ENCODE peak calls at places on chromosomes 12 and 14, in five cellular contexts. One of them, this sample, is unnamed.
A peak's percentile ranks its signal among the peaks of the same experiment; 100 is the strongest.

GRCh38 chr12:68140576-68140975 is 19.0 kb downstream of the IFNG start:
- DNase-seq in SK-N-SH: no peak
- DNase-seq in GM12878: no peak
- DNase-seq in K562: no peak
- DNase-seq in HepG2: no peak
- DNase-seq in this sample: no peak

GRCh38 chr12:116749884-116750283 is 11.8 kb downstream of the RNFT2 start:
- DNase-seq in HepG2: no peak
- DNase-seq in SK-N-SH: no peak
- DNase-seq in K562: no peak
- DNase-seq in GM12878: no peak
- DNase-seq in this sample: no peak

GRCh38 chr14:54554401-54554800 is 12.5 kb upstream of the SAMD4A start:
- DNase-seq in K562: no peak
- DNase-seq in GM12878: no peak
- DNase-seq in SK-N-SH: no peak
- DNase-seq in HepG2: no peak
- DNase-seq in this sample: no peak

GRCh38 chr12:114982760-114983159 is 298.8 kb upstream of the TBX3 start:
- DNase-seq in SK-N-SH: peak; percentile 21
- DNase-seq in K562: peak; percentile 2
- DNase-seq in GM12878: no peak
- DNase-seq in HepG2: no peak
- DNase-seq in this sample: no peak

GRCh38 chr14:36295642-36296627 is 24.5 kb downstream of the MBIP start:
- DNase-seq in HepG2: no peak
- DNase-seq in SK-N-SH: no peak
- DNase-seq in GM12878: no peak
- DNase-seq in K562: no peak
- DNase-seq in this sample: no peak

GRCh38 chr12:131944601-131945251 is 5.0 kb upstream of the EP400 start:
- DNase-seq in SK-N-SH: peak; percentile 40
- DNase-seq in GM12878: no peak
- DNase-seq in K562: no peak
- DNase-seq in HepG2: no peak
- DNase-seq in this sample: no peak

GRCh38 chr14:106372870-106373657 is 846.7 kb downstream of the TMEM121 start:
- DNase-seq in SK-N-SH: peak; percentile 81
- DNase-seq in GM12878: no peak
- DNase-seq in HepG2: peak; percentile 42
- DNase-seq in K562: peak; percentile 75
- DNase-seq in this sample: no peak

GRCh38 chr12:58310828-58311273 is 369.5 kb downstream of the ATP23 start:
- DNase-seq in HepG2: peak; percentile 28
- DNase-seq in K562: peak; percentile 5
- DNase-seq in SK-N-SH: no peak
- DNase-seq in GM12878: no peak
- DNase-seq in this sample: peak; percentile 99

GRCh38 chr12:116484807-116485206 is 74.4 kb upstream of the MAP1LC3B2 start:
- DNase-seq in HepG2: no peak
- DNase-seq in K562: no peak
- DNase-seq in SK-N-SH: no peak
- DNase-seq in GM12878: no peak
- DNase-seq in this sample: no peak

GRCh38 chr12:66502911-66503310 is 176.0 kb downstream of the GRIP1 start:
- DNase-seq in SK-N-SH: no peak
- DNase-seq in K562: no peak
- DNase-seq in HepG2: no peak
- DNase-seq in GM12878: no peak
- DNase-seq in this sample: no peak

GRCh38 chr12:130636370-130636769 is 79.7 kb downstream of the RIMBP2 start:
- DNase-seq in SK-N-SH: no peak
- DNase-seq in GM12878: no peak
- DNase-seq in K562: no peak
- DNase-seq in HepG2: no peak
- DNase-seq in this sample: no peak

GRCh38 chr14:92890830-92891598 is 31.9 kb upstream of the CHGA start:
- DNase-seq in HepG2: no peak
- DNase-seq in GM12878: no peak
- DNase-seq in K562: no peak
- DNase-seq in SK-N-SH: no peak
- DNase-seq in this sample: no peak

GRCh38 chr12:64522316-64522715 is 70.4 kb downstream of the TBK1 start:
- DNase-seq in SK-N-SH: no peak
- DNase-seq in HepG2: no peak
- DNase-seq in K562: no peak
- DNase-seq in GM12878: no peak
- DNase-seq in this sample: peak; percentile 60

GRCh38 chr12:52865090-52865944 is 16.5 kb upstream of the KRT78 start:
- DNase-seq in K562: peak; percentile 72
- DNase-seq in SK-N-SH: peak; percentile 87
- DNase-seq in GM12878: no peak
- DNase-seq in HepG2: peak; percentile 56
- DNase-seq in this sample: peak; percentile 60

GRCh38 chr14:59926534-59926933 is 6.6 kb downstream of the LRRC9 start:
- DNase-seq in HepG2: no peak
- DNase-seq in GM12878: no peak
- DNase-seq in SK-N-SH: no peak
- DNase-seq in K562: no peak
- DNase-seq in this sample: no peak

GRCh38 chr12:121799842-121800693 is 3.7 kb upstream of the SETD1B start:
- DNase-seq in K562: peak; percentile 94
- DNase-seq in SK-N-SH: peak; percentile 75
- DNase-seq in HepG2: peak; percentile 84
- DNase-seq in GM12878: no peak
- DNase-seq in this sample: peak; percentile 84

GRCh38 chr14:53391156-53391555 is 238.0 kb upstream of the DDHD1 start:
- DNase-seq in GM12878: no peak
- DNase-seq in HepG2: peak; percentile 13
- DNase-seq in K562: no peak
- DNase-seq in SK-N-SH: no peak
- DNase-seq in this sample: peak; percentile 72

GRCh38 chr12:79911889-79912656 is 22.8 kb downstream of the PPP1R12A start:
- DNase-seq in HepG2: no peak
- DNase-seq in GM12878: no peak
- DNase-seq in K562: no peak
- DNase-seq in SK-N-SH: no peak
- DNase-seq in this sample: peak; percentile 59

GRCh38 chr14:72880820-72881219 is 13.1 kb downstream of the DPF3 start:
- DNase-seq in K562: peak; percentile 22
- DNase-seq in HepG2: no peak
- DNase-seq in GM12878: no peak
- DNase-seq in SK-N-SH: no peak
- DNase-seq in this sample: no peak

GRCh38 chr12:109624467-109624866 is 50.9 kb downstream of the MVK start:
- DNase-seq in GM12878: no peak
- DNase-seq in SK-N-SH: no peak
- DNase-seq in HepG2: no peak
- DNase-seq in K562: no peak
- DNase-seq in this sample: no peak

GRCh38 chr14:24337144-24337823 is 2.4 kb upstream of the ADCY4 start:
- DNase-seq in HepG2: no peak
- DNase-seq in GM12878: no peak
- DNase-seq in K562: no peak
- DNase-seq in SK-N-SH: no peak
- DNase-seq in this sample: no peak

GRCh38 chr14:65396082-65396910 is 16.2 kb upstream of the FUT8 start:
- DNase-seq in GM12878: no peak
- DNase-seq in K562: no peak
- DNase-seq in SK-N-SH: no peak
- DNase-seq in HepG2: no peak
- DNase-seq in this sample: no peak

GRCh38 chr12:120353556-120354317 is 15.2 kb downstream of the MSI1 start:
- DNase-seq in HepG2: no peak
- DNase-seq in K562: no peak
- DNase-seq in GM12878: no peak
- DNase-seq in SK-N-SH: no peak
- DNase-seq in this sample: no peak

GRCh38 chr14:75469606-75470237 is 41.9 kb downstream of the JDP2 start:
- DNase-seq in SK-N-SH: no peak
- DNase-seq in GM12878: no peak
- DNase-seq in HepG2: no peak
- DNase-seq in K562: no peak
- DNase-seq in this sample: no peak

GRCh38 chr12:75275702-75276101 is 54.4 kb downstream of the CAPS2 start:
- DNase-seq in HepG2: no peak
- DNase-seq in SK-N-SH: no peak
- DNase-seq in K562: no peak
- DNase-seq in GM12878: no peak
- DNase-seq in this sample: no peak

GRCh38 chr12:62876938-62877548 is 57.9 kb downstream of the PPM1H start:
- DNase-seq in HepG2: no peak
- DNase-seq in SK-N-SH: no peak
- DNase-seq in K562: no peak
- DNase-seq in GM12878: no peak
- DNase-seq in this sample: no peak

GRCh38 chr12:123533672-123534643 is at the start of gene RILPL1:
- DNase-seq in GM12878: no peak
- DNase-seq in SK-N-SH: peak; percentile 94
- DNase-seq in HepG2: peak; percentile 58
- DNase-seq in K562: peak; percentile 73
- DNase-seq in this sample: peak; percentile 32

GRCh38 chr12:125331342-125332052 is 266.3 kb downstream of the AACS start:
- DNase-seq in SK-N-SH: no peak
- DNase-seq in GM12878: no peak
- DNase-seq in HepG2: no peak
- DNase-seq in K562: no peak
- DNase-seq in this sample: no peak

GRCh38 chr14:20116748-20117147 is 6.2 kb downstream of the OR4K17 start:
- DNase-seq in HepG2: no peak
- DNase-seq in SK-N-SH: no peak
- DNase-seq in K562: peak; percentile 76
- DNase-seq in GM12878: no peak
- DNase-seq in this sample: no peak

GRCh38 chr14:100072783-100073346 is 7.6 kb downstream of the EVL start:
- DNase-seq in GM12878: no peak
- DNase-seq in HepG2: no peak
- DNase-seq in SK-N-SH: no peak
- DNase-seq in K562: peak; percentile 70
- DNase-seq in this sample: no peak

GRCh38 chr14:74574092-74574438 is 38.0 kb downstream of the LTBP2 start:
- DNase-seq in SK-N-SH: no peak
- DNase-seq in HepG2: no peak
- DNase-seq in GM12878: no peak
- DNase-seq in K562: no peak
- DNase-seq in this sample: no peak

GRCh38 chr14:96086032-96086431 is 46.9 kb downstream of the C14orf132 start:
- DNase-seq in K562: no peak
- DNase-seq in SK-N-SH: no peak
- DNase-seq in GM12878: no peak
- DNase-seq in HepG2: no peak
- DNase-seq in this sample: peak; percentile 86

GRCh38 chr12:113332688-113333087 is 2.2 kb downstream of the SLC8B1 start:
- DNase-seq in GM12878: no peak
- DNase-seq in HepG2: no peak
- DNase-seq in K562: no peak
- DNase-seq in SK-N-SH: no peak
- DNase-seq in this sample: no peak
- TF ChIP-seq MXI1 in GM12878: no peak
- TF ChIP-seq MXI1 in HepG2: no peak
- TF ChIP-seq MXI1 in K562: no peak
- TF ChIP-seq MXI1 in SK-N-SH: no peak
- TF ChIP-seq MXI1 in this sample: no peak

DNA sequence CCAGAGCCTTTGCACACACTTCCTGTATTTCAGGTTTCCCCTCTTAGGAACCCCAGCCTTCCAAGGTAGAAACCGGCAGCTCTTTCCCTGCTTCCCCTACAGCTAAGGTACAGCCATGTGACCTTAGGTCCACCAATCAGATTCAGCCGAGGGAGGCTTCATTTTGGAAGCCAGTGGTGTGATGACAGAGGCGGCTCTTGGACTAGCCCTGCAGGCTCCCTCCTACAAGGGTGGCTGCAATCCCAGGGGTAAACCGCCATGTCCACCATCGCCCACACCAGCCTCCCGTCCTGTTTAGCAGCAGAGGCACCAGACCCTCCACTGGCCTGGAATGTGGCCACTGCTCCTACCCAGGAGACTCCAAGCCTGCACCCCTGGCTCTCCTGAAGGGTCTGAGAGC is 65.6 kb downstream of the SERPINA3 start:
- DNase-seq in K562: no peak
- DNase-seq in GM12878: no peak
- DNase-seq in SK-N-SH: no peak
- DNase-seq in HepG2: no peak
- DNase-seq in this sample: no peak
- H3K27me3 ChIP-seq in K562: no peaks in the 10 kb centered on the region
- H3K27me3 ChIP-seq in GM12878: peaks cover 1% of the 10 kb centered on the region
- H3K27me3 ChIP-seq in SK-N-SH: no peaks in the 10 kb centered on the region
- H3K27me3 ChIP-seq in HepG2: no peaks in the 10 kb centered on the region
- H3K27me3 ChIP-seq in this sample: peaks cover 2% of the 10 kb centered on the region

GRCh38 chr12:90854136-90854689 is 100.8 kb downstream of the CCER1 start:
- DNase-seq in HepG2: peak; percentile 12
- DNase-seq in GM12878: no peak
- DNase-seq in K562: peak; percentile 16
- DNase-seq in SK-N-SH: peak; percentile 43
- DNase-seq in this sample: peak; percentile 63
- TF ChIP-seq MXI1 in HepG2: no peak
- TF ChIP-seq MXI1 in GM12878: no peak
- TF ChIP-seq MXI1 in K562: no peak
- TF ChIP-seq MXI1 in SK-N-SH: no peak
- TF ChIP-seq MXI1 in this sample: no peak

DNA sequence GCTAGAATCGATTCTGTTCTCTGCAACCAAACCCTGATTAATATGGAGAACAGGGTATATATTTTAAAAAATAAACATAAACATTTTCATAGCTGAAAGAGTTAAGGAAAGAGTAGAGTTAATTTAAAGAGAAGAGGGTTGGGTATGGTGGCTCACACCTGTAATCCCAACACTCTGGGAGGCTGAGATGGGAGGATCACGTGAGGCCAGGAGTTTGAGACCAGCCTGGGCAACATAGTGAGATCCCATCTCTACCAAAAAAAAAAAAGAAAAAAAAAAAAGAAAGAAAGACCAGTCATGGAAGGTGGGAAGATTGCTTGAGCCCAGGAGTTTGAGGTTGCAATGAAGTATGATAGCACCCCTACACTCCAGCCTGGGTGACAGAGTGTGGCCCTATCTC is 25.5 kb downstream of the GTSF1 start:
- DNase-seq in GM12878: no peak
- DNase-seq in HepG2: no peak
- DNase-seq in SK-N-SH: no peak
- DNase-seq in K562: no peak
- DNase-seq in this sample: no peak
- H3K27me3 ChIP-seq in GM12878: no peaks in the 10 kb centered on the region
- H3K27me3 ChIP-seq in HepG2: peaks cover 3% of the 10 kb centered on the region
- H3K27me3 ChIP-seq in SK-N-SH: peaks cover 42% of the 10 kb centered on the region
- H3K27me3 ChIP-seq in K562: no peaks in the 10 kb centered on the region
- H3K27me3 ChIP-seq in this sample: peaks cover 40% of the 10 kb centered on the region

This sample was measured in IMR-90.